ENCODE peak calls at places on chromosome 16, in six cellular contexts. V is central memory CD4-positive, alpha-beta T cell; C is activated T-helper 2 cell treated with anti-CD3 and anti-CD28 coated beads, Interferon-gamma antibody, Interleukin-2, Interleukin-4, amounts not matched to agents 10 μg/mL and 5 μg/mL and 100 μg/mL, durations not matched to agents 14 hours and 24 hours and 36 hours; B is HuH-7; D is stimulated activated CD4-positive, alpha-beta T cell treated with anti-CD3 and anti-CD28 coated beads, Interleukin-1b, Interleukin-23, amount 100 ng/mL, for 24 hours; A is IMR-90. T is an unnamed sample.

GRCh38 chr16:28473714-28474265 is 1.7 kb upstream of the NPIPB7 start:
- DNase-seq in V (no peak), C (no peak), B (no peak), D (no peak), A (no peak), T (no peak)

GRCh38 chr16:28951410-28951943 is 740 bp downstream of the NFATC2IP start:
- DNase-seq in V (no peak), C (no peak), B (no peak), D (no peak), A (no peak), T (no peak)

GRCh38 chr16:81371106-81371505 is 56.3 kb downstream of the GAN start:
- DNase-seq in V (no peak), C (no peak), B (no peak), D (no peak), A (no peak), T (no peak)

GRCh38 chr16:48535831-48536599 is 74.0 kb downstream of the N4BP1 start:
- DNase-seq in V (no peak), C (no peak), B (no peak), D (no peak), A (peak), T (no peak)

GRCh38 chr16:23608194-23608593 is 12.1 kb upstream of the NDUFAB1 start:
- DNase-seq in V (no peak), C (no peak), B (no peak), D (no peak), A (peak), T (no peak)

GRCh38 chr16:8571061-8571596 is 19.2 kb downstream of the TMEM114 start:
- DNase-seq in V (no peak), C (no peak), B (no peak), D (no peak), A (peak), T (no peak)

GRCh38 chr16:86490859-86491642 is 19.3 kb upstream of the FOXF1 start:
- DNase-seq in V (no peak), C (no peak), B (no peak), D (no peak), A (peak), T (no peak)

GRCh38 chr16:11636172-11636721 is 32.0 kb upstream of the SNN start:
- DNase-seq in V (peak), C (no peak), B (no peak), D (no peak), A (no peak), T (peak)

GRCh38 chr16:85598141-85598540 is 15.0 kb upstream of the GSE1 start:
- DNase-seq in V (no peak), C (no peak), B (no peak), D (no peak), A (no peak), T (no peak)

GRCh38 chr16:79758615-79759346 is 158.2 kb upstream of the MAF start:
- DNase-seq in V (no peak), C (no peak), B (no peak), D (no peak), A (no peak), T (no peak)

GRCh38 chr16:82630688-82631087 is 3.9 kb downstream of the CDH13 start:
- DNase-seq in V (no peak), C (no peak), B (no peak), D (no peak), A (peak), T (no peak)

GRCh38 chr16:1156983-1157638 is 4.2 kb downstream of the CACNA1H start:
- DNase-seq in V (no peak), C (no peak), B (no peak), D (no peak), A (no peak), T (no peak)

GRCh38 chr16:47643610-47644009 is 182.5 kb downstream of the PHKB start:
- DNase-seq in V (no peak), C (no peak), B (no peak), D (no peak), A (no peak), T (no peak)

GRCh38 chr16:10206215-10206614 is 24.0 kb upstream of the GRIN2A start:
- DNase-seq in V (no peak), C (no peak), B (no peak), D (no peak), A (no peak), T (no peak)

GRCh38 chr16:82331397-82331796 is 161.4 kb upstream of the MPHOSPH6 start:
- DNase-seq in V (no peak), C (no peak), B (no peak), D (no peak), A (no peak), T (no peak)

GRCh38 chr16:20911361-20911760 is 10.8 kb downstream of the LYRM1 start:
- DNase-seq in V (no peak), C (no peak), B (no peak), D (no peak), A (peak), T (no peak)

GRCh38 chr16:71345031-71345430 is 13.5 kb upstream of the CALB2 start:
- DNase-seq in V (no peak), C (no peak), B (no peak), D (no peak), A (no peak), T (no peak)

GRCh38 chr16:21646721-21647561 is 5.5 kb downstream of the IGSF6 start:
- DNase-seq in V (peak), C (peak), B (no peak), D (peak), A (no peak), T (no peak)

GRCh38 chr16:46857261-46857962 is 26.4 kb upstream of the C16orf87 start:
- DNase-seq in V (no peak), C (no peak), B (no peak), D (no peak), A (peak), T (no peak)

GRCh38 chr16:85569615-85570212 is 43.4 kb upstream of the GSE1 start:
- DNase-seq in V (peak), C (no peak), B (no peak), D (no peak), A (peak), T (no peak)

GRCh38 chr16:11742041-11742535 is 569 bp downstream of the TXNDC11 start:
- DNase-seq in V (peak), C (peak), B (peak), D (peak), A (no peak), T (no peak)

GRCh38 chr16:82425661-82426060 is 201.1 kb upstream of the CDH13 start:
- DNase-seq in V (no peak), C (no peak), B (no peak), D (no peak), A (no peak), T (no peak)

GRCh38 chr16:54355251-54355650 is 68.7 kb upstream of the IRX3 start:
- DNase-seq in V (no peak), C (no peak), B (no peak), D (no peak), A (peak), T (no peak)

GRCh38 chr16:87780385-87780989 is 14.7 kb upstream of the KLHDC4 start:
- DNase-seq in V (peak), C (peak), B (no peak), D (peak), A (peak), T (no peak)

GRCh38 chr16:8807189-8807588 is 9.6 kb downstream of the PMM2 start:
- DNase-seq in V (no peak), C (no peak), B (no peak), D (no peak), A (no peak), T (no peak)

GRCh38 chr16:1981972-1982574 is 804 bp upstream of the NOXO1 start:
- DNase-seq in V (no peak), C (no peak), B (no peak), D (no peak), A (no peak), T (no peak)

GRCh38 chr16:11696266-11697012 is 28.2 kb downstream of the SNN start:
- DNase-seq in V (no peak), C (no peak), B (no peak), D (no peak), A (no peak), T (no peak)

GRCh38 chr16:66360624-66361324 is 5.7 kb upstream of the CDH5 start:
- DNase-seq in V (no peak), C (no peak), B (no peak), D (no peak), A (no peak), T (no peak)

GRCh38 chr16:65044861-65045260 is 77.0 kb downstream of the CDH11 start:
- DNase-seq in V (no peak), C (no peak), B (no peak), D (no peak), A (peak), T (no peak)

GRCh38 chr16:89076159-89076558 is 17.5 kb upstream of the ACSF3 start:
- DNase-seq in V (no peak), C (no peak), B (no peak), D (no peak), A (no peak), T (no peak)

GRCh38 chr16:64094170-64094960 is 1027.5 kb downstream of the CDH11 start:
- DNase-seq in V (no peak), C (no peak), B (no peak), D (no peak), A (peak), T (no peak)

GRCh38 chr16:67206838-67207115 is 7.8 kb downstream of the ELMO3 start:
- DNase-seq in V (no peak), C (no peak), B (no peak), D (no peak), A (no peak), T (no peak)

GRCh38 chr16:74463888-74464287 is 42.6 kb upstream of the CLEC18B start:
- DNase-seq in V (no peak), C (no peak), B (no peak), D (no peak), A (no peak), T (no peak)

GRCh38 chr16:54176376-54176901 is 110.1 kb downstream of the IRX3 start:
- DNase-seq in V (no peak), C (no peak), B (peak), D (no peak), A (no peak), T (peak)

GRCh38 chr16:51359141-51359960 is 208.3 kb upstream of the SALL1 start:
- DNase-seq in V (no peak), C (no peak), B (no peak), D (no peak), A (peak), T (peak)

GRCh38 chr16:82935781-82936180 is 309.0 kb downstream of the CDH13 start:
- DNase-seq in V (no peak), C (no peak), B (no peak), D (no peak), A (no peak), T (no peak)

GRCh38 chr16:82264781-82265180 is 94.8 kb upstream of the MPHOSPH6 start:
- DNase-seq in V (no peak), C (no peak), B (no peak), D (no peak), A (no peak), T (no peak)

GRCh38 chr16:66603537-66604375 is 748 bp upstream of the CMTM3 start:
- DNase-seq in V (peak), C (peak), B (peak), D (peak), A (peak), T (no peak)

GRCh38 chr16:50335198-50335958 is 33.4 kb downstream of the BRD7 start:
- DNase-seq in V (peak), C (no peak), B (no peak), D (no peak), A (peak), T (no peak)

T was measured in H1.